ENCODE peak calls at places on chromosomes 4 and X, in eight cellular contexts. A, J, I, Y, L, B, M and N are unnamed samples.

GRCh38 chr4:78764498-78764961 is 11.6 kb upstream of the BMP2K start:
- DNase-seq in I (no peak), B (no peak), L (no peak), A (no peak), M (no peak), J (no peak), Y (no peak), N (no peak)

GRCh38 chrX:19715711-19716638 is 171.4 kb downstream of the SH3KBP1 start:
- DNase-seq in M (no peak), Y (no peak), J (no peak), L (no peak), I (no peak), B (no peak), A (no peak), N (peak; percentile 29)

GRCh38 chr4:122218762-122219161 is 66.6 kb downstream of the BLTP1 start:
- DNase-seq in I (peak; percentile 4), B (no peak), Y (peak; percentile 63), M (no peak), L (no peak), A (no peak), J (no peak), N (no peak)

GRCh38 chr4:150209140-150209829 is 131.0 kb downstream of the DCLK2 start:
- DNase-seq in B (no peak), L (peak; percentile 25), A (no peak), I (peak; percentile 49), M (no peak), J (no peak), Y (peak; percentile 78), N (peak; percentile 9)

GRCh38 chr4:170259631-170260153 is 169.9 kb upstream of the AADAT start:
- DNase-seq in A (peak; percentile 3), J (peak; percentile 30), L (peak; percentile 69), B (peak; percentile 49), I (peak; percentile 96), M (peak; percentile 83), Y (peak; percentile 99), N (peak; percentile 85)

GRCh38 chr4:73446336-73446938 is 10.4 kb downstream of the AFP start:
- DNase-seq in J (no peak), I (peak; percentile 66), L (peak; percentile 18), M (no peak), B (peak; percentile 19), Y (peak; percentile 81), A (no peak), N (peak; percentile 47)

GRCh38 chr4:89496851-89497250 is 189.3 kb upstream of the GPRIN3 start:
- DNase-seq in M (no peak), B (no peak), L (no peak), Y (no peak), J (no peak), I (no peak), A (no peak), N (no peak)

GRCh38 chr4:3255611-3256186 is 6.7 kb downstream of the MSANTD1 start:
- DNase-seq in I (no peak), B (no peak), L (no peak), M (no peak), Y (no peak), J (no peak), A (no peak), N (no peak)

GRCh38 chr4:91319869-91320268 is 983.9 kb upstream of the GRID2 start:
- DNase-seq in M (no peak), J (no peak), B (no peak), L (no peak), A (no peak), Y (no peak), I (peak; percentile 45), N (no peak)

GRCh38 chr4:72629540-72629939 is 60.5 kb upstream of the ADAMTS3 start:
- DNase-seq in Y (no peak), L (no peak), I (no peak), A (no peak), B (no peak), J (no peak), M (no peak), N (no peak)